ENCODE peak calls at places on chromosome 15, in four cellular contexts. X, F, Z and T are unnamed samples.

GRCh38 chr15:26838742-26839460 is 28.0 kb upstream of the GABRA5 start:
- DNase-seq in X (no peak), Z (peak; percentile 33), F (no peak), T (no peak)

GRCh38 chr15:61764141-61764540 is 296.1 kb downstream of the VPS13C start:
- DNase-seq in X (no peak), F (no peak), Z (no peak), T (no peak)

GRCh38 chr15:69862540-69862939 is 235.2 kb downstream of the TLE3 start:
- DNase-seq in X (no peak), F (peak; percentile 51), Z (no peak), T (no peak)

GRCh38 chr15:60660290-60661051 is 181.5 kb upstream of the ICE2 start:
- DNase-seq in F (peak; percentile 81), X (no peak), Z (no peak), T (peak; percentile 32)

GRCh38 chr15:100083572-100083971 is 258.2 kb downstream of the ADAMTS17 start:
- DNase-seq in X (no peak), F (no peak), Z (no peak), T (no peak)

GRCh38 chr15:90419738-90420487 is 31.9 kb downstream of the IQGAP1 start:
- DNase-seq in F (peak; percentile 77), X (no peak), Z (no peak), T (no peak)

GRCh38 chr15:68145706-68146105 is 59.4 kb downstream of the CALML4 start:
- DNase-seq in F (peak; percentile 10), X (no peak), Z (no peak), T (no peak)

GRCh38 chr15:31227954-31228542 is 98.6 kb upstream of the KLF13 start:
- DNase-seq in Z (no peak), X (no peak), F (no peak), T (no peak)

GRCh38 chr15:85625856-85626255 is 168.9 kb downstream of the KLHL25 start:
- DNase-seq in F (peak; percentile 76), X (no peak), Z (no peak), T (no peak)

GRCh38 chr15:35740761-35741160 is 194.8 kb upstream of the DPH6 start:
- DNase-seq in F (peak; percentile 59), X (no peak), Z (no peak), T (no peak)

GRCh38 chr15:40289140-40289775 is 6.4 kb upstream of the ANKRD63 start:
- DNase-seq in X (peak; percentile 34), F (no peak), Z (no peak), T (peak; percentile 56)

GRCh38 chr15:44246521-44247268 is 41.8 kb upstream of the GOLM2 start:
- DNase-seq in Z (no peak), F (no peak), X (no peak), T (no peak)

GRCh38 chr15:93942140-93942808 is 289.1 kb upstream of the MCTP2 start:
- DNase-seq in X (peak; percentile 65), Z (no peak), F (no peak), T (no peak)